ENCODE peak calls at places on chromosomes 2 and 18, in eight cellular contexts. W is heart left ventricle; Y is gastrocnemius medialis; X is GM20000; M is GM10248; F is CD4-positive, alpha-beta T cell; P is astrocyte of the spinal cord; Q is PC-3. K is an unnamed sample.

GRCh38 chr2:165305391-165306096 is 66.3 kb downstream of the SCN2A start:
- DNase-seq in W (no peak), Y (no peak), X (no peak), M (no peak), F (no peak), P (peak), Q (no peak), K (no peak)

GRCh38 chr2:9975805-9976447 is 24.4 kb downstream of the GRHL1 start:
- DNase-seq in W (no peak), Y (no peak), X (no peak), M (no peak), F (no peak), P (peak), Q (peak), K (peak)

GRCh38 chr2:102826904-102827303 is 65.1 kb downstream of the TMEM182 start:
- DNase-seq in W (peak), Y (peak), X (no peak), M (no peak), F (no peak), P (peak), Q (no peak), K (peak)

GRCh38 chr2:241902357-241902991 is 32.9 kb downstream of the RTP5 start:
- DNase-seq in W (no peak), Y (no peak), X (no peak), M (no peak), F (no peak), P (no peak), Q (no peak), K (no peak)

GRCh38 chr18:32373995-32374394 is 96.7 kb downstream of the GAREM1 start:
- DNase-seq in W (no peak), Y (peak), X (no peak), M (no peak), F (no peak), P (peak), Q (peak), K (no peak)

GRCh38 chr2:19883971-19884720 is 17.6 kb downstream of the TTC32 start:
- DNase-seq in W (no peak), Y (no peak), X (no peak), M (no peak), F (no peak), P (no peak), Q (no peak), K (no peak)

GRCh38 chr2:109129356-109129920 is 433 bp downstream of the SH3RF3 start:
- DNase-seq in W (peak), Y (no peak), X (peak), M (no peak), F (no peak), P (peak), Q (peak), K (peak)

GRCh38 chr18:79971211-79971952 is 6.9 kb downstream of the HSBP1L1 start:
- DNase-seq in W (no peak), Y (no peak), X (no peak), M (no peak), F (no peak), P (no peak), Q (no peak), K (no peak)

GRCh38 chr18:63085611-63086010 is 234.0 kb downstream of the BCL2 start:
- DNase-seq in W (no peak), Y (no peak), X (no peak), M (no peak), F (no peak), P (no peak), Q (no peak), K (no peak)

GRCh38 chr2:237749002-237749401 is 49.6 kb upstream of the RBM44 start:
- DNase-seq in W (no peak), Y (no peak), X (no peak), M (no peak), F (no peak), P (no peak), Q (no peak), K (no peak)

GRCh38 chr2:8882094-8882493 is 44.7 kb upstream of the KIDINS220 start:
- DNase-seq in W (no peak), Y (no peak), X (no peak), M (no peak), F (no peak), P (peak), Q (peak), K (peak)
- TF ChIP-seq CTCF in W (no peak), Y (no peak), X (peak), M (no peak), F (no peak), P (peak), Q (peak), K (peak)

DNA sequence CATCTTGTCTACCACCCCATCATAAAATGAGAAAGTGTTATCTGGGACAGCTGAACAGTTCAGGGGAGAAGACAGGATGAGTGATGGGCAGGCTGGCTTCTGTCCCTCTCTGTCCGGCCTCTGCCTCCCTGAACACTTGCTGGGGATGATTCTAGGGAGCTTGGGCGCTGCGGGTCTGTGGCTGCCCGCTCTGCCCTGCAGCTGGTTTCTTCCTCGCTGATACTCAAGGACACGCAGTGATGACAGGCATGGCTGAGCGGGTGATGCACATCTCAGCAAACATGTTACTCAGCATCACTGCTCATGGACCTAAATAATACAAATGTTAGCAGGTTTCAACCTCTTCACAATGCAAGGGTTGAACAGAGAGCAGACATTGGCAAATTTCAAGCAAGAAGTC is 161.1 kb downstream of the TMEM18 start:
- DNase-seq in W (no peak), Y (no peak), X (no peak), M (no peak), F (no peak), P (no peak), Q (no peak), K (no peak)
- TF ChIP-seq CTCF in W (no peak), Y (no peak), X (no peak), M (no peak), F (no peak), P (no peak), Q (no peak), K (no peak)

DNA sequence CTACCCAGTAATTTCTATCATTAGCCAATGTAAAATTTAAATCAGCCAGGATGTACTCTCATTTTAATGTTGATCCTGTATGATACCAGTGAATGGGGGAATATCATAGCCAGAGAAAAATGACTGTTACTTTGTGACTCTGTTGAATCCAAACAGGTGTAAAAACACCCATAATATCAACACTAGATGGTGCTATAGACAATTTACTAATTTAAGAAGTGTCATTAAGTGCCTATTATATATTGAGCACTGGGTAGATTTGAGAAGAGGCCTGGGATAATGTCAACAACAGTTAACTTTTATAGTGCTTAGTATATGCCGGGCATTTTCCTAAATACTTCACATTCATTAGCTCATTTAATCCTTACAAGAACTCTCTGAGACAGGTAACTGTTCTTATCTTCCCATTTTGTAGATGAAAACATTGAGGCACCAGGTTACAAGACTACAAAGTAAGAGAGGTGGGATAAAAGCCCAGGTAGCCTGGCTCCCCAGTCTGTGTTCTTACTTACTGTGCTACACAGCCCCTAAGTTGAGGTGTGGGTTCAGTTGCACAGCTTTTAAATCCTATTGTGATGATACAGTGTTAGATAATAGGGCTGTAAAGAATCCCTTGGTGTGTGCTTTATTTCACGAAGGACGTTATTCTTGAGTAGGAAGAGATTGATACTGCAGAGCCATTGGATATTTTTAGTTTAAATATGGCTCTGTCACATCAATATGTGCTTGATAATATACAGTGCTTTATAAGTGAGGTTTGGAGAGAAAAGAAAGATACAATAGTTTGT is 325.5 kb downstream of the AGPS start:
- DNase-seq in W (no peak), Y (no peak), X (peak), M (peak), F (no peak), P (no peak), Q (peak), K (no peak)
- TF ChIP-seq CTCF in W (peak), Y (peak), X (peak), M (peak), F (no peak), P (no peak), Q (peak), K (peak)

GRCh38 chr18:57122906-57123510 is 23.9 kb upstream of the BOD1L2 start:
- DNase-seq in W (no peak), Y (no peak), X (no peak), M (no peak), F (no peak), P (no peak), Q (no peak), K (no peak)
- TF ChIP-seq CTCF in W (no peak), Y (no peak), X (no peak), M (no peak), F (no peak), P (no peak), Q (no peak), K (no peak)

DNA sequence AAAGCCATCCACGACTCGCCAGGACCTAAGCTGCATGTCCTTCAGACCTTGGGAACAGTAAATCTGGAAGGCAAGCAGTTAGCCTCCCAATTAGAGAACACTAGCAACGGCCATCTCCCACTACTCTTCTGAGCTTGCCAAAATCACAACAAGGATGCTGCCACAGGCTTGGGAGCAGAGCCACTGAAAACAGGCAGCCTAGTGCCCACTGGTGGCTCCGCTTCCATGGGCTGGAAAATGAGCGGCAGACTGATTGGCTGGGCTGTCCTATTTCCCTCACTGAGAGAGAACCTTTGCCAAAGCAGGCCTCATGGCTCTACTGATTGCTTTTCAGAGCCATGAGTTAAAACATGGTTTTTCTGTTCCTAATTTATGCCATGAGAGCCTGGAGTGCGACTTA is 153.0 kb upstream of the NT5C1B start:
- DNase-seq in W (peak), Y (no peak), X (no peak), M (no peak), F (no peak), P (no peak), Q (no peak), K (no peak)
- TF ChIP-seq CTCF in W (peak), Y (no peak), X (no peak), M (no peak), F (no peak), P (peak), Q (peak), K (peak)

GRCh38 chr2:2269989-2270562 is 61.0 kb downstream of the MYT1L start:
- DNase-seq in W (no peak), Y (no peak), X (no peak), M (no peak), F (no peak), P (no peak), Q (no peak), K (peak)
- TF ChIP-seq CTCF in W (no peak), Y (no peak), X (no peak), M (no peak), F (no peak), P (no peak), Q (no peak), K (no peak)

GRCh38 chr2:173427887-173428683 is 73.4 kb downstream of the CDCA7 start:
- DNase-seq in W (no peak), Y (peak), X (no peak), M (no peak), F (no peak), P (peak), Q (peak), K (peak)

GRCh38 chr2:173435574-173435973 is 80.9 kb downstream of the CDCA7 start:
- DNase-seq in W (no peak), Y (no peak), X (no peak), M (no peak), F (no peak), P (no peak), Q (no peak), K (no peak)

GRCh38 chr2:173432049-173432754 is 77.5 kb downstream of the CDCA7 start:
- DNase-seq in W (no peak), Y (no peak), X (no peak), M (no peak), F (no peak), P (peak), Q (peak), K (no peak)

GRCh38 chr2:173434729-173435345 is 80.2 kb downstream of the CDCA7 start:
- DNase-seq in W (no peak), Y (no peak), X (no peak), M (no peak), F (no peak), P (no peak), Q (no peak), K (no peak)

DNA sequence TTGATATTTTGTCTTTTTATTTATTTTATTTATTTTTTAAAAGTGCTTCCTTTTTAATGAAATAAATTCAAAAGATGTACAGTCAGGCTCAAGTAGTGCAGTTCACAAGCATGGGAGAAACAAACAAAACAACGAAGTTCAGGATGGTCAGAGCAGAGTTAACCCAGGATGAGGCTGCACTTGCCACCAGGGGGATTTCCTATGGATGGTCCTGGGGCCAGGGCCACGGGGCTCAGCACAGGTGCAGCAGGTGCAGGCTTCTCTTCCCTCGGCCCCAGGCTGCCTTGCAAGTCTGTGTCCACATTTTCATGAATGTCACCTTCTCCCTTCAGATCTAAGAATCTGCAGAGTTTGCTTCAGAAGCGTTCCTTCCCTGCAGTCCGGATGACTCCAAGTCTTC is 76.5 kb downstream of the CDCA7 start:
- DNase-seq in W (no peak), Y (no peak), X (no peak), M (no peak), F (no peak), P (no peak), Q (no peak), K (no peak)
- TF ChIP-seq CTCF in W (no peak), Y (no peak), X (no peak), M (no peak), F (no peak), P (no peak), Q (no peak), K (no peak)

GRCh38 chr18:71784777-71785176 is 759.4 kb downstream of the CBLN2 start:
- DNase-seq in W (no peak), Y (no peak), X (peak), M (no peak), F (no peak), P (no peak), Q (peak), K (no peak)
- TF ChIP-seq CTCF in W (no peak), Y (no peak), X (no peak), M (peak), F (peak), P (peak), Q (peak), K (no peak)